ENCODE peak calls at places on chromosomes 6 and 20, in five cellular contexts. A, Q, N, U and W are unnamed samples.

GRCh38 chr6:23621026-23621425 is 505.0 kb upstream of the NRSN1 start:
- DNase-seq in A (no peak), Q (no peak), N (no peak), U (no peak), W (no peak)

GRCh38 chr6:160022793-160023192 is 53.9 kb downstream of the IGF2R start:
- DNase-seq in Q (no peak), A (no peak), U (no peak), N (no peak), W (no peak)

GRCh38 chr6:71239694-71240093 is 48.9 kb upstream of the OGFRL1 start:
- DNase-seq in U (no peak), Q (no peak), A (no peak), N (no peak), W (no peak)

GRCh38 chr6:17585766-17586502 is 14.2 kb upstream of the FAM8A1 start:
- DNase-seq in A (no peak), Q (peak; percentile 11), N (peak; percentile 88), U (no peak), W (no peak)

GRCh38 chr6:28587011-28587745 is 61.5 kb downstream of the GPX5 start:
- DNase-seq in N (no peak), Q (no peak), U (peak; percentile 80), A (peak; percentile 83), W (no peak)

GRCh38 chr6:42748241-42748898 is 2.5 kb upstream of the TBCC start:
- DNase-seq in U (no peak), N (no peak), Q (no peak), A (no peak), W (no peak)

GRCh38 chr20:43666376-43667328 is at the start of gene MYBL2:
- DNase-seq in Q (peak; percentile 48), U (peak; percentile 94), A (peak; percentile 93), N (peak; percentile 18), W (no peak)

GRCh38 chr6:111423960-111424846 is 58.8 kb downstream of the REV3L start:
- DNase-seq in N (no peak), U (peak; percentile 63), Q (peak; percentile 81), A (no peak), W (no peak)

GRCh38 chr6:110938176-110938575 is 20.3 kb upstream of the GTF3C6 start:
- DNase-seq in U (no peak), N (no peak), A (no peak), Q (no peak), W (no peak)

GRCh38 chr6:149974825-149975224 is 11.1 kb downstream of the ULBP1 start:
- DNase-seq in N (no peak), U (no peak), A (no peak), Q (no peak), W (no peak)

GRCh38 chr6:47016236-47016635 is 25.9 kb downstream of the ADGRF1 start:
- DNase-seq in N (no peak), Q (no peak), A (no peak), U (no peak), W (no peak)

GRCh38 chr20:46708172-46708860 is 1.1 kb upstream of the SLC2A10 start:
- DNase-seq in Q (no peak), N (no peak), U (no peak), A (no peak), W (no peak)
- TF ChIP-seq CTCF in Q (peak; percentile 12), N (peak; percentile 6), U (no peak), A (no peak), W (no peak)

GRCh38 chr6:14640631-14641030 is 523.1 kb downstream of the CD83 start:
- DNase-seq in N (no peak), Q (no peak), U (no peak), A (no peak), W (no peak)

GRCh38 chr6:14639983-14640599 is 522.5 kb downstream of the CD83 start:
- DNase-seq in U (no peak), Q (no peak), A (no peak), N (no peak), W (no peak)

GRCh38 chr6:14638562-14638931 is 521.0 kb downstream of the CD83 start:
- DNase-seq in A (no peak), N (no peak), U (no peak), Q (no peak), W (no peak)

GRCh38 chr6:14641401-14641800 is 523.8 kb downstream of the CD83 start:
- DNase-seq in N (no peak), A (no peak), Q (no peak), U (no peak), W (no peak)

DNA sequence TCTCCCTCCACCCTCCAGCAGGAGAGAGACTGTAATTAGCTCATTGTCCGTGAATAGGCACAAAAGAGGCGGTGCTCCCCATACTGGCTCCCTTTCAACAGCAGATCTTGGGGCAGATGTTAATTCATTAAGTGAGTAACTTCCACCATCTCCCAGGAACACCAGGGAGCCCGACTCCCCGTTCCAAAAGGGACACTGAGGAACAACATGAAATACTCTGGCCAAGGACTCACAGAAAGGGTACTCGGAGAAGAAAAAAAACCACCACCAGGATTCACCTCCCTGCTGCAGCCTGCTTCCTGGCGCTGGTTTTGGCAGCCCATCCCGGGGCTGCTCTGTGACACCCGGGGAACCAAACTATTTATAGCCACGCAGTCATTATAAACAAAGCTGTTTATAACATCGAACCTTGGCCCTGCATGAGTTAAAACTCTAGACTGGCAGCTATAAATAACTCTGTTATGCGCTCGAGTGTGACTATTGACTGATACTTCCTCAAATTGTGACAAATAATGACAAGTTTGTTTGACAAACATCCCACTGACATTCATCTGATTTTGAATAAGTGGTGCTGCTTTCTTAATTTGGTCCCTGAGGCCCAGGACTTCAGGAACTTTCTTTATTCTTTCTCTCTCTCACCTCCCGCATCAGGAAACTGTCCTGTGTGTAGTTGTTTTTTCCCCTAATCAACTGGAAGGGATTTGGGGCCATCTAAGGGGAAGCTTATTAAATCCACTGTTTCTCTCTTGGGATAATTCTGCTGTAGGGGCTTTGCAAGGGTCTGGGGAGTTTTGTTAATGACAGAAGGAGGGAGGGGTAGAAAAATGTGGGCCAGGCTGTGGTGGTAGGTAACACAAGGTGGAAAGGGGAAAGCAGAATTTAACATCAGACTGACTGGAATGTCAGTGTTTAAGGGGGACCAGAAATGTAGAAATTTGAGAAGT is 521.6 kb downstream of the CD83 start:
- DNase-seq in A (no peak), Q (no peak), U (peak; percentile 22), N (no peak), W (no peak)
- TF ChIP-seq POLR2AphosphoS5 in A (peak; percentile 25), Q (no peak), U (no peak), N (no peak), W (no peak)

GRCh38 chr20:63628246-63628975 is 1.5 kb upstream of the GMEB2 start:
- DNase-seq in U (peak; percentile 70), Q (peak; percentile 83), N (peak; percentile 75), A (peak; percentile 87), W (no peak)
- TF ChIP-seq CTCF in U (no peak), Q (no peak), N (no peak), A (no peak), W (no peak)

DNA sequence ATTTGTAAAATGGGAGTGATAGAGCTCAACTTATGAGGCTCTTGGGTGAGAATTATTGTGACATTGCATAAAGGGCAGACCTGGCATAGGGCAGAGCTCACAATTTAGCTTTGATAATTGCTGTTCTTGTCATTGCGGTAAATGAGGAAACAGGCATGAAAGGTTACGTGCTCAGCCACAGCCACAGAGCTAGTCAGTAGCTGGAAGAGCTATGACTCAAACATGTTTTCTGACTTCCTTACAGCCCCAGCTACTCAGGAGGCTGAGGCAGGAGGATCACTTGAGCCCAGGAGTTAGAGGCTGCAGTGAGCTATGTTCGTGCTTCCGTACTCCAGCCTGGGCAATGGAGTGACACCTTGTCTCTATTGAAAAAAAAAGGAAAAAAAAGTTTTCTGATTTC is 3.5 kb upstream of the GHRH start:
- DNase-seq in U (no peak), Q (no peak), A (no peak), N (no peak), W (no peak)
- TF ChIP-seq POLR2AphosphoS5 in U (no peak), Q (no peak), A (no peak), N (no peak), W (no peak)

GRCh38 chr6:82690283-82690682 is 326.7 kb downstream of the TPBG start:
- DNase-seq in A (no peak), U (no peak), N (no peak), Q (no peak), W (no peak)

GRCh38 chr6:82691997-82692396 is 328.4 kb downstream of the TPBG start:
- DNase-seq in A (no peak), U (no peak), N (no peak), Q (no peak), W (no peak)

GRCh38 chr6:82687855-82688254 is 324.2 kb downstream of the TPBG start:
- DNase-seq in N (no peak), A (no peak), Q (no peak), U (no peak), W (no peak)

GRCh38 chr6:82681119-82681714 is 317.6 kb downstream of the TPBG start:
- DNase-seq in Q (no peak), A (no peak), N (no peak), U (no peak), W (no peak)

GRCh38 chr6:82686719-82687118 is 323.1 kb downstream of the TPBG start:
- DNase-seq in N (no peak), U (no peak), A (no peak), Q (no peak), W (no peak)
- TF ChIP-seq CTCF in N (no peak), U (no peak), A (no peak), Q (no peak), W (no peak)

GRCh38 chr20:61656198-61656597 is 404.1 kb downstream of the CDH4 start:
- DNase-seq in Q (no peak), N (no peak), U (no peak), A (no peak), W (no peak)
- TF ChIP-seq POLR2AphosphoS5 in Q (no peak), N (no peak), U (no peak), A (no peak), W (no peak)

DNA sequence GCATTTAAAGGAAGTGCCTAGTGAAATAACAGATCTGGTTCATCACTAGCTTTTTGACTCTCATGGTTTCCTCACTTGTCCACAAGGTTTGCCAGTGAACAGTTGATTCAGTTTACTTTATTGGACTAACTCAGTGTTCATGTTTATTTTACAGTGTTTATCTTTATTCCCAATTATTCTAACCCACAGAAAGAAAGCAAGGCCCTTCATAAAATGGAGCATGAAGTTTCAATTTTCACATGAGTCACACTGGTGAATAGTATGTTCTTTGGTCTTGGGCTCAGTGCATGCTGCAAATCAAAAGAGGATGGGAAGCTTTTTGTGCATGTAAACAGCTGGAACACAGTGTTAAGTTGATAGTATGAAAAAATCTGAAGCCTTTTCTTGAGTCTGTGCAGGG is 217.6 kb upstream of the HDDC2 start:
- DNase-seq in A (no peak), Q (no peak), N (no peak), U (no peak), W (no peak)
- TF ChIP-seq CTCF in A (no peak), Q (no peak), N (no peak), U (no peak), W (no peak)

GRCh38 chr6:142871910-142872331 is 73.1 kb downstream of the HIVEP2 start:
- DNase-seq in A (no peak), Q (peak; percentile 90), U (no peak), N (no peak), W (no peak)

GRCh38 chr6:142867355-142867801 is 77.6 kb downstream of the HIVEP2 start:
- DNase-seq in Q (peak; percentile 79), N (no peak), A (no peak), U (no peak), W (no peak)

GRCh38 chr6:142868917-142869316 is 76.1 kb downstream of the HIVEP2 start:
- DNase-seq in N (no peak), A (no peak), Q (peak; percentile 40), U (no peak), W (no peak)

GRCh38 chr6:142870787-142871371 is 74.1 kb downstream of the HIVEP2 start:
- DNase-seq in U (no peak), N (no peak), A (no peak), Q (no peak), W (no peak)

GRCh38 chr6:142867988-142868818 is 76.8 kb downstream of the HIVEP2 start:
- DNase-seq in N (no peak), Q (peak; percentile 99), U (no peak), A (no peak), W (no peak)
- TF ChIP-seq POLR2AphosphoS5 in N (no peak), Q (peak; percentile 87), U (no peak), A (peak; percentile 74), W (no peak)